ENCODE peak calls at places on chromosome 10, in eight cellular contexts. F, O, E, T, Z, L, Y and Q are unnamed samples.

GRCh38 chr10:92850186-92850585 is 1.9 kb downstream of the EXOC6 start:
- DNase-seq in F (no peak), O (peak), E (no peak), T (no peak), Z (no peak), L (no peak), Y (no peak), Q (no peak)

GRCh38 chr10:132987671-132988571 is 45.6 kb upstream of the CFAP46 start:
- DNase-seq in F (peak), O (no peak), E (peak), T (peak), Z (no peak), L (no peak), Y (no peak), Q (peak)

GRCh38 chr10:92382631-92383030 is 91.7 kb downstream of the MARCHF5 start:
- DNase-seq in F (no peak), O (no peak), E (no peak), T (no peak), Z (no peak), L (no peak), Y (no peak), Q (no peak)

GRCh38 chr10:33746176-33746575 is 411.7 kb upstream of the NRP1 start:
- DNase-seq in F (no peak), O (peak), E (no peak), T (no peak), Z (no peak), L (no peak), Y (no peak), Q (no peak)

GRCh38 chr10:13834581-13835286 is 248.0 kb downstream of the PRPF18 start:
- DNase-seq in F (peak), O (no peak), E (peak), T (no peak), Z (no peak), L (no peak), Y (peak), Q (peak)

GRCh38 chr10:63430091-63430998 is 35.4 kb downstream of the JMJD1C start:
- DNase-seq in F (peak), O (no peak), E (no peak), T (peak), Z (no peak), L (no peak), Y (peak), Q (peak)

GRCh38 chr10:30313579-30314376 is 35.3 kb downstream of the MTPAP start:
- DNase-seq in F (peak), O (no peak), E (no peak), T (no peak), Z (no peak), L (no peak), Y (no peak), Q (no peak)

GRCh38 chr10:91887075-91887899 is 22.0 kb downstream of the FGFBP3 start:
- DNase-seq in F (peak), O (peak), E (no peak), T (no peak), Z (peak), L (no peak), Y (peak), Q (peak)

GRCh38 chr10:31832261-31832660 is 96.4 kb downstream of the ARHGAP12 start:
- DNase-seq in F (no peak), O (no peak), E (no peak), T (no peak), Z (no peak), L (no peak), Y (no peak), Q (no peak)

GRCh38 chr10:27724287-27724686 is 21.3 kb downstream of the MKX start:
- DNase-seq in F (no peak), O (no peak), E (no peak), T (no peak), Z (no peak), L (no peak), Y (no peak), Q (peak)

GRCh38 chr10:1217661-1218060 is 161.5 kb downstream of the WDR37 start:
- DNase-seq in F (no peak), O (no peak), E (peak), T (no peak), Z (no peak), L (no peak), Y (no peak), Q (no peak)

GRCh38 chr10:26242752-26243151 is 26.2 kb downstream of the GAD2 start:
- DNase-seq in F (no peak), O (no peak), E (no peak), T (no peak), Z (no peak), L (peak), Y (no peak), Q (no peak)

GRCh38 chr10:130394832-130395231 is 258.6 kb downstream of the GLRX3 start:
- DNase-seq in F (no peak), O (no peak), E (no peak), T (no peak), Z (no peak), L (no peak), Y (no peak), Q (no peak)

GRCh38 chr10:74055383-74056065 is 57.6 kb downstream of the VCL start:
- DNase-seq in F (no peak), O (no peak), E (no peak), T (no peak), Z (no peak), L (no peak), Y (no peak), Q (no peak)

GRCh38 chr10:132627736-132628512 is 90.3 kb downstream of the INPP5A start:
- DNase-seq in F (peak), O (no peak), E (peak), T (peak), Z (no peak), L (no peak), Y (peak), Q (peak)